ENCODE peak calls at places on chromosomes 13 and 19, in five cellular contexts. One of them, this sample, is unnamed. For H3K27me3, the result is how much of the 10 kb centered on the place peaks cover.

GRCh38 chr13:113083022-113083373 is 22.6 kb upstream of the F7 start:
- DNase-seq in heart left ventricle: peak
- DNase-seq in astrocyte: no peak
- DNase-seq in right atrium auricular region: no peak
- DNase-seq in H9: no peak
- DNase-seq in this sample: no peak

GRCh38 chr13:19818223-19818842 is 35.6 kb upstream of the PSPC1 start:
- DNase-seq in heart left ventricle: peak
- DNase-seq in right atrium auricular region: no peak
- DNase-seq in astrocyte: no peak
- DNase-seq in H9: peak
- DNase-seq in this sample: no peak

GRCh38 chr13:91740811-91741210 is 342.4 kb downstream of the GPC5 start:
- DNase-seq in heart left ventricle: no peak
- DNase-seq in astrocyte: no peak
- DNase-seq in right atrium auricular region: no peak
- DNase-seq in H9: no peak
- DNase-seq in this sample: no peak

GRCh38 chr19:48102870-48103751 is 7.5 kb downstream of the PLA2G4C start:
- DNase-seq in H9: peak
- DNase-seq in right atrium auricular region: no peak
- DNase-seq in astrocyte: peak
- DNase-seq in heart left ventricle: no peak
- DNase-seq in this sample: no peak

GRCh38 chr19:40721936-40722661 is 5.2 kb downstream of the ITPKC start:
- DNase-seq in heart left ventricle: peak
- DNase-seq in astrocyte: peak
- DNase-seq in right atrium auricular region: no peak
- DNase-seq in H9: no peak
- DNase-seq in this sample: no peak

GRCh38 chr13:42930136-42930535 is 61.9 kb downstream of the EPSTI1 start:
- DNase-seq in H9: no peak
- DNase-seq in heart left ventricle: no peak
- DNase-seq in right atrium auricular region: no peak
- DNase-seq in astrocyte: no peak
- DNase-seq in this sample: no peak

GRCh38 chr19:55857149-55857548 is 20.8 kb downstream of the NLRP4 start:
- DNase-seq in right atrium auricular region: no peak
- DNase-seq in heart left ventricle: no peak
- DNase-seq in astrocyte: no peak
- DNase-seq in H9: no peak
- DNase-seq in this sample: no peak

GRCh38 chr19:34676697-34677385 is at the start of gene SCGB2B2:
- DNase-seq in right atrium auricular region: peak
- DNase-seq in H9: peak
- DNase-seq in astrocyte: no peak
- DNase-seq in heart left ventricle: peak
- DNase-seq in this sample: no peak

GRCh38 chr13:64073203-64073602 is 2657.6 kb upstream of the PCDH20 start:
- DNase-seq in heart left ventricle: no peak
- DNase-seq in right atrium auricular region: no peak
- DNase-seq in astrocyte: no peak
- DNase-seq in H9: no peak
- DNase-seq in this sample: no peak

GRCh38 chr19:45440259-45440638 is 16.5 kb upstream of the ERCC1 start:
- DNase-seq in right atrium auricular region: no peak
- DNase-seq in H9: no peak
- DNase-seq in astrocyte: no peak
- DNase-seq in heart left ventricle: no peak
- DNase-seq in this sample: no peak

GRCh38 chr13:100506600-100507422 is 81.8 kb downstream of the GGACT start:
- DNase-seq in H9: no peak
- DNase-seq in right atrium auricular region: no peak
- DNase-seq in heart left ventricle: no peak
- DNase-seq in astrocyte: no peak
- DNase-seq in this sample: no peak

GRCh38 chr13:42041017-42041683 is 7.3 kb upstream of the DGKH start:
- DNase-seq in right atrium auricular region: no peak
- DNase-seq in heart left ventricle: peak
- DNase-seq in astrocyte: peak
- DNase-seq in H9: peak
- DNase-seq in this sample: peak

GRCh38 chr13:110312669-110313031 is 5.6 kb downstream of the COL4A2 start:
- DNase-seq in right atrium auricular region: peak
- DNase-seq in heart left ventricle: no peak
- DNase-seq in H9: peak
- DNase-seq in astrocyte: peak
- DNase-seq in this sample: no peak

GRCh38 chr13:109698779-109699178 is 87.6 kb downstream of the IRS2 start:
- DNase-seq in H9: no peak
- DNase-seq in right atrium auricular region: no peak
- DNase-seq in heart left ventricle: no peak
- DNase-seq in astrocyte: peak
- DNase-seq in this sample: no peak

GRCh38 chr13:113897161-113897560 is 33.3 kb upstream of the GAS6 start:
- DNase-seq in heart left ventricle: peak
- DNase-seq in H9: no peak
- DNase-seq in astrocyte: peak
- DNase-seq in right atrium auricular region: peak
- DNase-seq in this sample: no peak

GRCh38 chr19:32637480-32637879 is 37.5 kb downstream of the ANKRD27 start:
- DNase-seq in H9: no peak
- DNase-seq in astrocyte: no peak
- DNase-seq in right atrium auricular region: no peak
- DNase-seq in heart left ventricle: no peak
- DNase-seq in this sample: no peak

GRCh38 chr19:16326401-16327130 is 1.9 kb downstream of the KLF2 start:
- DNase-seq in right atrium auricular region: no peak
- DNase-seq in H9: peak
- DNase-seq in astrocyte: no peak
- DNase-seq in heart left ventricle: peak
- DNase-seq in this sample: no peak

GRCh38 chr13:114328034-114328433 is 13.7 kb downstream of the CHAMP1 start:
- DNase-seq in H9: peak
- DNase-seq in astrocyte: no peak
- DNase-seq in heart left ventricle: no peak
- DNase-seq in right atrium auricular region: no peak
- DNase-seq in this sample: no peak

GRCh38 chr13:106596287-106596937 is 28.5 kb upstream of the ARGLU1 start:
- DNase-seq in H9: no peak
- DNase-seq in astrocyte: no peak
- DNase-seq in heart left ventricle: no peak
- DNase-seq in right atrium auricular region: no peak
- DNase-seq in this sample: no peak

GRCh38 chr13:34419025-34419424 is 523.0 kb upstream of the NBEA start:
- DNase-seq in right atrium auricular region: no peak
- DNase-seq in heart left ventricle: no peak
- DNase-seq in H9: no peak
- DNase-seq in astrocyte: no peak
- DNase-seq in this sample: no peak

GRCh38 chr19:56810260-56810659 is 30.3 kb downstream of the PEG3 start:
- DNase-seq in heart left ventricle: no peak
- DNase-seq in H9: no peak
- DNase-seq in astrocyte: no peak
- DNase-seq in right atrium auricular region: no peak
- DNase-seq in this sample: no peak

GRCh38 chr19:54189668-54190502 is 505 bp upstream of the MBOAT7 start:
- DNase-seq in right atrium auricular region: peak
- DNase-seq in heart left ventricle: peak
- DNase-seq in astrocyte: peak
- DNase-seq in H9: peak
- DNase-seq in this sample: peak

GRCh38 chr19:31175564-31176348 is 173.5 kb downstream of the TSHZ3 start:
- DNase-seq in right atrium auricular region: peak
- DNase-seq in astrocyte: no peak
- DNase-seq in heart left ventricle: no peak
- DNase-seq in H9: no peak
- DNase-seq in this sample: no peak

GRCh38 chr19:47417746-47418594 is 1.4 kb downstream of the MEIS3 start:
- DNase-seq in heart left ventricle: no peak
- DNase-seq in astrocyte: peak
- DNase-seq in H9: no peak
- DNase-seq in right atrium auricular region: no peak
- DNase-seq in this sample: no peak

GRCh38 chr19:44570984-44571684 is 41.7 kb upstream of the CEACAM20 start:
- DNase-seq in heart left ventricle: no peak
- DNase-seq in right atrium auricular region: peak
- DNase-seq in astrocyte: peak
- DNase-seq in H9: peak
- DNase-seq in this sample: peak

GRCh38 chr13:20714563-20715339 is 11.3 kb downstream of the IL17D start:
- DNase-seq in astrocyte: peak
- DNase-seq in H9: no peak
- DNase-seq in heart left ventricle: peak
- DNase-seq in right atrium auricular region: peak
- DNase-seq in this sample: no peak

GRCh38 chr19:725461-726089 is 16.8 kb downstream of the PALM start:
- DNase-seq in heart left ventricle: no peak
- DNase-seq in right atrium auricular region: no peak
- DNase-seq in astrocyte: no peak
- DNase-seq in H9: no peak
- DNase-seq in this sample: no peak

GRCh38 chr19:720691-721160 is 12.0 kb downstream of the PALM start:
- DNase-seq in H9: no peak
- DNase-seq in heart left ventricle: no peak
- DNase-seq in right atrium auricular region: no peak
- DNase-seq in astrocyte: no peak
- DNase-seq in this sample: no peak

GRCh38 chr19:722553-723101 is 13.9 kb downstream of the PALM start:
- DNase-seq in right atrium auricular region: no peak
- DNase-seq in heart left ventricle: no peak
- DNase-seq in astrocyte: no peak
- DNase-seq in H9: no peak
- DNase-seq in this sample: no peak

GRCh38 chr19:723247-723646 is 14.5 kb downstream of the PALM start:
- DNase-seq in heart left ventricle: no peak
- DNase-seq in right atrium auricular region: no peak
- DNase-seq in astrocyte: no peak
- DNase-seq in H9: no peak
- DNase-seq in this sample: no peak

GRCh38 chr19:723714-724113 is 15.0 kb downstream of the PALM start:
- DNase-seq in right atrium auricular region: no peak
- DNase-seq in heart left ventricle: no peak
- DNase-seq in astrocyte: no peak
- DNase-seq in H9: no peak
- DNase-seq in this sample: no peak
- H3K27me3 ChIP-seq in right atrium auricular region: under half
- H3K27me3 ChIP-seq in heart left ventricle: under half
- H3K27me3 ChIP-seq in astrocyte: under half
- H3K27me3 ChIP-seq in H9: under half
- H3K27me3 ChIP-seq in this sample: under half

DNA sequence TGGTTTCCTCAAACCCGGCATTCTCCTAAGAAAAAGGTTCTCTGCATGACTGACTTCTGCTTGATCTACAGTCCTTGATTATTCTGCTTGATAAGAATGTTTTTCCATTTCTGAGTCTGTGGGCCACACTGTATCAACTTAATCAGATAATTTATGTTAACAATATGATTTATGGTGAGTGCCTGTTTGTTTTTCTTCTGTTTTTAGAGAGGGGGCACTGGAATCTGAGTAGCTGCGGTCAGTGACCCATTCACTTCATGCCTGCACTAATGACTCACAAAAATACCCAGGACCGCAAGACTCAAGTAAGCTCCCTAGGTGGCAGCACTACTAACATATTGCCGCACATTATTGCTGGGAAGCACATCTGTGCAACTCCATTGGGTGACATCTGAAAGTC is 542.3 kb upstream of the ATXN8OS start:
- DNase-seq in H9: peak
- DNase-seq in right atrium auricular region: no peak
- DNase-seq in astrocyte: peak
- DNase-seq in heart left ventricle: no peak
- DNase-seq in this sample: no peak
- TF ChIP-seq CTCF in H9: peak
- TF ChIP-seq CTCF in right atrium auricular region: no peak
- TF ChIP-seq CTCF in astrocyte: peak
- TF ChIP-seq CTCF in heart left ventricle: no peak
- TF ChIP-seq CTCF in this sample: no peak

GRCh38 chr13:112065521-112065866 is 1.5 kb upstream of the SOX1 start:
- DNase-seq in right atrium auricular region: no peak
- DNase-seq in heart left ventricle: no peak
- DNase-seq in astrocyte: no peak
- DNase-seq in H9: no peak
- DNase-seq in this sample: no peak
- H3K27me3 ChIP-seq in right atrium auricular region: half or more
- H3K27me3 ChIP-seq in heart left ventricle: half or more
- H3K27me3 ChIP-seq in astrocyte: half or more
- H3K27me3 ChIP-seq in H9: half or more
- H3K27me3 ChIP-seq in this sample: half or more

DNA sequence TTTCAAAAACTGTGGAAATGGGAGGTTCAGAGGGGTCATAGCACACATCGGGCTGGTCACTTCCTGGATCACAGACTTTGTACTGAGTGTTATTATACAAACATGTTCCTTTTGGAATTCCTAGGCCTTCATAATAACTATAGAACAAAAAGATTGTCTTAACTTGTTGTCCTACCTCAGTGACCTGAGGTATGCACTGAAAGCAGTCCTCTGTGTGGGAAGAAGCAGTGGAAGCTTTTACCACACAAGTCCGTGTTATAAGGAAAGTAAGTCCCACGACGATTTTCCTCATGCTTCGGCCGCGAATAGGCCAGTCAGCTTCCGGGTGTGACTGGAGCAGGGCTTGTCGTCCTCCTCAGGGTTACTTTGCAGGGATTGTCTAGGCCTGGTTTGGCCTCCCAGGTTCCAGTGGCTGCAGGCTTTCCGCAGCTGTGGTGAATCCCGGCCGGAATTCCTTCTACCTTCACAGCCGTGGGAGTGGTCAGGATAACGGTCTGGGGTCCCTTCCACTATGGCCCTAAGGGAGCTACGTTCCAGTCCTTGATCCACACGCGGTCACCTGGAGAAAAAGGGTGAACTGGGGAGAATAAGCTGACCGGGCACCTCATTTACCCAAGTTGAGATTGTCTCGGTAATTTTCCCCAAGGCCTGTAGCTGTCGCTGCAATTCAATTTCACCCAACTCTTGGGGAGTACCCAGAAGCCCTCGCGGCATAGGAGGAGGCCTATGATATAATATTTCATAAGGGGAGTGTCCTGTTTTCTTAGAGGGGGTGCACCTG is 16.0 kb downstream of the NAPSA start:
- DNase-seq in H9: no peak
- DNase-seq in astrocyte: no peak
- DNase-seq in right atrium auricular region: no peak
- DNase-seq in heart left ventricle: no peak
- DNase-seq in this sample: no peak
- TF ChIP-seq CTCF in H9: no peak
- TF ChIP-seq CTCF in astrocyte: no peak
- TF ChIP-seq CTCF in right atrium auricular region: no peak
- TF ChIP-seq CTCF in heart left ventricle: no peak
- TF ChIP-seq CTCF in this sample: no peak

GRCh38 chr13:25912961-25913360 is 138.9 kb downstream of the SHISA2 start:
- DNase-seq in H9: no peak
- DNase-seq in heart left ventricle: no peak
- DNase-seq in astrocyte: no peak
- DNase-seq in right atrium auricular region: no peak
- DNase-seq in this sample: no peak
- H3K27me3 ChIP-seq in H9: under half
- H3K27me3 ChIP-seq in heart left ventricle: under half
- H3K27me3 ChIP-seq in astrocyte: under half
- H3K27me3 ChIP-seq in right atrium auricular region: under half
- H3K27me3 ChIP-seq in this sample: under half

GRCh38 chr19:10403137-10404021 is at the start of gene CDC37:
- DNase-seq in astrocyte: peak
- DNase-seq in heart left ventricle: peak
- DNase-seq in right atrium auricular region: peak
- DNase-seq in H9: peak
- DNase-seq in this sample: peak
- TF ChIP-seq CTCF in astrocyte: no peak
- TF ChIP-seq CTCF in heart left ventricle: no peak
- TF ChIP-seq CTCF in right atrium auricular region: no peak
- TF ChIP-seq CTCF in H9: no peak
- TF ChIP-seq CTCF in this sample: no peak